ENCODE peak calls at places on chromosomes 4 and X, in ten cellular contexts. I, X, G, Y, N, Z, P, T, K and E are unnamed samples.

GRCh38 chr4:166318810-166319525 is 445.9 kb downstream of the TLL1 start:
- DNase-seq in G (no peak), P (peak; percentile 64), X (peak; percentile 92), N (peak; percentile 14), K (peak; percentile 84), Y (no peak), T (peak; percentile 77), I (no peak), Z (no peak), E (no peak)

GRCh38 chrX:39000802-39001201 is 199.5 kb downstream of the MID1IP1 start:
- DNase-seq in I (no peak), Y (no peak), K (peak; percentile 54), X (peak; percentile 5), G (no peak), N (peak; percentile 61), P (no peak), T (peak; percentile 73), Z (no peak), E (no peak)

GRCh38 chr4:78862314-78862737 is 76.9 kb downstream of the PAQR3 start:
- DNase-seq in N (no peak), G (no peak), I (no peak), Y (no peak), Z (no peak), K (no peak), P (no peak), T (no peak), X (no peak), E (no peak)

GRCh38 chr4:88609387-88609786 is 17.1 kb downstream of the HERC3 start:
- DNase-seq in Y (no peak), I (no peak), N (no peak), Z (no peak), T (peak; percentile 57), G (no peak), K (no peak), P (no peak), X (no peak), E (no peak)

GRCh38 chr4:15479913-15480185 is 10.2 kb downstream of the CC2D2A start:
- DNase-seq in N (no peak), I (no peak), Y (no peak), G (no peak), K (peak; percentile 81), X (peak; percentile 52), Z (no peak), P (peak; percentile 51), T (no peak), E (no peak)

GRCh38 chr4:10841697-10842096 is 157.1 kb upstream of the CLNK start:
- DNase-seq in X (no peak), Z (no peak), N (no peak), P (no peak), G (no peak), K (no peak), I (no peak), Y (no peak), T (peak; percentile 3), E (no peak)

GRCh38 chr4:164931551-164932324 is 45.7 kb downstream of the TRIM61 start:
- DNase-seq in N (no peak), P (no peak), I (no peak), X (no peak), G (no peak), T (peak; percentile 35), Y (no peak), Z (no peak), K (peak; percentile 6), E (no peak)

GRCh38 chr4:52780206-52780605 is 29.0 kb upstream of the ERVMER34-1 start:
- DNase-seq in Z (no peak), N (peak; percentile 6), K (peak; percentile 78), I (no peak), G (no peak), X (peak; percentile 51), T (peak; percentile 52), Y (no peak), P (peak; percentile 64), E (no peak)

GRCh38 chr4:114077610-114078009 is 98.2 kb upstream of the ARSJ start:
- DNase-seq in T (peak; percentile 77), K (peak; percentile 95), N (peak; percentile 58), X (peak; percentile 90), I (no peak), G (no peak), Z (no peak), Y (no peak), P (peak; percentile 45), E (no peak)

GRCh38 chr4:183332447-183332846 is 10.2 kb upstream of the CLDN24 start:
- DNase-seq in Y (no peak), I (no peak), X (no peak), K (no peak), G (no peak), T (no peak), Z (no peak), N (no peak), P (no peak), E (no peak)

GRCh38 chr4:181958435-181958834 is 284.8 kb upstream of the TENM3 start:
- DNase-seq in N (no peak), T (no peak), K (no peak), Y (no peak), I (no peak), Z (no peak), P (no peak), X (no peak), G (no peak), E (no peak)

DNA sequence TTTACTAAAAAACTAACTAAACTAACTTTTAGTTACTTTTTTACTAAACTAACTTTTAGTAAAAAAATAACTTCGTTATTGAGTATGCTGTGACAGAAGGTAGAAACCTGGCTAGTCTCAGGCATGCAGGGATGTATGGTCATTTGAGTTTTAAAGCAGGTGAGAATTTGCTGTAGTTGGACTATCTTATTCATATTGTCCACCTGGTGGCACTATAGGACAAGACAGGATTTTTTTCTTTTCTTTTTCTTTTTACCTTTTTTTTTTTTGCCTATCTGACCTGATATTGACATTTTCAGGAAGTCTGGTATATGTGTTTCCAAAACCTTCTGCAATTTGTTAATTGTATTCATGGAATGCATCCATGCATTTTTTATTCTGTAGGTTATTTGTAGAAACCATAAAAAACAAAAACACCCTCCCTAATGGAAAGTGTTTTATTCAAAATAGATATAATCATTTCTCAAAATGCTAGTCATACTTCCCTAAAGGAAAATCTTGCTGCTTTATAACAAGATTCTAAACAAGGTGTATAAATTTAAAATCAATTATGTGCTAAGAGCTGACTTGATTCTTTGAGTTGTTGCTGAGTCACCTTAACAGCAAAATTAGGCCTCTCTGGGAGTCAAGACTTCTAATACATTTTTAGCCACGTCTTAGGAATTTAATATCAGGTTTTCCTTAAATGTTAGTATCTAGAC is 201.2 kb upstream of the GNPDA2 start:
- DNase-seq in P (peak; percentile 60), Y (no peak), G (no peak), K (peak; percentile 47), Z (no peak), T (peak; percentile 57), I (no peak), N (no peak), X (peak; percentile 3), E (no peak)
- TF ChIP-seq CTCF in P (peak; percentile 48), Y (peak; percentile 47), G (peak; percentile 80), K (peak; percentile 47), Z (no peak), T (peak; percentile 66), I (peak; percentile 60), N (no peak), X (peak; percentile 76), E (peak; percentile 62)

GRCh38 chr4:80322716-80323115 is 12.8 kb upstream of the CFAP299 start:
- DNase-seq in Z (no peak), P (peak; percentile 58), K (peak; percentile 63), I (no peak), T (peak; percentile 68), X (peak; percentile 63), N (no peak), Y (no peak), G (no peak), E (no peak)

GRCh38 chr4:80324171-80324570 is 11.4 kb upstream of the CFAP299 start:
- DNase-seq in Z (no peak), G (no peak), T (no peak), K (no peak), Y (no peak), I (no peak), N (no peak), X (no peak), P (no peak), E (no peak)

GRCh38 chr4:80321341-80321740 is 14.2 kb upstream of the CFAP299 start:
- DNase-seq in Y (peak; percentile 35), G (no peak), X (no peak), I (no peak), N (no peak), T (no peak), P (no peak), K (no peak), Z (no peak), E (no peak)

DNA sequence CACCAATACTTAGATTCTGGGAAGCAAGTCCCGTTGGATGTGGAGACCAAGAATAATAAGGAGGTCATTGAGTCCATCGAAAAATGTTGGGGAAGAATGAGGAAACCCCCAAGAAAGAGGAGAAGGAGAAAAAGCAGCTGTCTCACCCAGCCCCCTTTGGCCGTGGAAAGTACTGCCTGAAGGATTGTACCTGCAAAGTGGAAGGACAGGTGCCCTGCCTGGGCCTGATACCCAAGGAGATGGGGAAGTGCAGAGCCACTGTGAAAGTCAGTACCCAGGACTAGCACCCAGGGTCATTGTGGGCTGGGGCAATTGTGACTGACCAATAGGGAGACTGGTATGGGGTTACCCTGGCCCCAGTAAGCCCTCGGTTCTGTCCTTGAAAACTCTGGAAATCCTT is 13.8 kb upstream of the CFAP299 start:
- DNase-seq in T (no peak), Z (no peak), Y (no peak), P (no peak), G (no peak), I (no peak), N (no peak), X (no peak), K (no peak), E (no peak)
- TF ChIP-seq CTCF in T (no peak), Z (no peak), Y (no peak), P (no peak), G (peak; percentile 35), I (no peak), N (no peak), X (peak; percentile 49), K (no peak), E (peak; percentile 38)

GRCh38 chr4:1285790-1286553 is 3.7 kb upstream of the MAEA start:
- DNase-seq in N (no peak), Y (peak; percentile 49), T (peak; percentile 7), Z (peak; percentile 38), G (peak; percentile 89), I (no peak), X (peak; percentile 10), K (peak; percentile 40), P (no peak), E (no peak)
- TF ChIP-seq CTCF in N (peak; percentile 18), Y (no peak), T (peak; percentile 15), Z (no peak), G (peak; percentile 29), I (peak; percentile 23), X (peak; percentile 64), K (peak; percentile 23), P (no peak), E (no peak)

DNA sequence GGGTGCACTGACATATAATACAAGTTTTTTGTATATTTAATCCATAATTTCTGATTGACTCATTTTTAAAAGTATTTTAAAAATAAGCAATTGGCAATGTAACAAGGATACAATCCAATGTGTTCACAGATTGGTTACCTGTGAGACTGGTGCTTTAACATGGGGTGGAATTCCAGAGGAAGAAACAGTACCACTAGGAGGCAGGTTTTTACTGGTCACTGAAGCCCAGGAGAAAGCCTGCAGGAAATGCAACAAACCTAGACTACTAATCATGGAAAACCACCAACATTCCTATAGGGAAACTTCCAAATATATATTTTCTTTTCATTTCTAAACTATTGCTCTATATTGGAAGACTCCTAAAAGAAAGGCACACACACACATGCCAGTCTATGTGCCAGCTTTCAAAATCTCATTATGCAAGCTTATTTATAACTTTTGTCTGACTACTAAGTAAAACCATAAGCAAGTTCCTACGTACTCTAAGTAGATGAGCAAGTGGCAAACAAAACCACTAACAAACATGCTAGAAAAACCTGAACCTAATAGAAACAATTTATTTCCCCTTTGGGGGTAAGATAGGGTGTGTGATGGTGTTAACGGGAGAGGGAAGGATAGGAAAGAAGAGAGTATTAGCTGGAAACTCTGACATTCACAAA is 19.2 kb downstream of the G3BP2 start:
- DNase-seq in N (no peak), G (no peak), P (peak; percentile 60), Z (no peak), I (no peak), X (peak; percentile 48), T (peak; percentile 30), Y (no peak), K (peak; percentile 48), E (peak; percentile 18)
- TF ChIP-seq CTCF in N (peak; percentile 56), G (peak; percentile 76), P (peak; percentile 62), Z (no peak), I (peak; percentile 65), X (peak; percentile 80), T (peak; percentile 55), Y (peak; percentile 53), K (peak; percentile 60), E (peak; percentile 31)